ENCODE peak calls at places on chromosomes 5 and 9, in five cellular contexts. U is HCT116, T is HepG2, Z is IMR-90, K is K562. D is an unnamed sample.

GRCh38 chr5:53350991-53351770 is 129.2 kb upstream of the FST start:
- DNase-seq in T (no peak), U (no peak), K (no peak), Z (peak), D (no peak)

GRCh38 chr9:105834404-105834803 is 140.1 kb downstream of the TMEM38B start:
- DNase-seq in K (no peak), U (no peak), T (no peak), Z (no peak), D (no peak)

GRCh38 chr9:99076483-99077171 is 28.3 kb upstream of the TGFBR1 start:
- DNase-seq in K (peak), U (no peak), T (no peak), Z (no peak), D (no peak)

GRCh38 chr9:132369421-132369820 is 14.6 kb upstream of the SETX start:
- DNase-seq in Z (no peak), U (no peak), K (no peak), T (no peak), D (no peak)

GRCh38 chr5:163963881-163964280 is 458.5 kb downstream of the MAT2B start:
- DNase-seq in K (no peak), Z (no peak), T (no peak), U (no peak), D (no peak)

GRCh38 chr9:69229367-69229766 is 55.3 kb downstream of the TJP2 start:
- DNase-seq in U (no peak), T (no peak), Z (no peak), K (no peak), D (no peak)

GRCh38 chr5:148912714-148913398 is 86.4 kb downstream of the ADRB2 start:
- DNase-seq in U (peak), Z (peak), T (peak), K (no peak), D (peak)

GRCh38 chr9:129469188-129469987 is 151.5 kb downstream of the C9orf50 start:
- DNase-seq in T (no peak), K (no peak), U (no peak), Z (no peak), D (peak)

GRCh38 chr5:79025054-79025465 is 40.0 kb upstream of the ARSB start:
- DNase-seq in U (peak), T (peak), K (peak), Z (peak), D (peak)

GRCh38 chr9:87267701-87268100 is 230.0 kb upstream of the DAPK1 start:
- DNase-seq in Z (no peak), U (no peak), K (no peak), T (no peak), D (no peak)

GRCh38 chr9:105475302-105475701 is 27.5 kb downstream of the FSD1L start:
- DNase-seq in Z (peak), T (peak), K (no peak), U (no peak), D (peak)

GRCh38 chr5:77876862-77877502 is 100.8 kb upstream of the TBCA start:
- DNase-seq in Z (peak), T (no peak), U (no peak), K (no peak), D (no peak)

GRCh38 chr5:123367739-123368138 is 55.5 kb downstream of the CEP120 start:
- DNase-seq in T (no peak), U (no peak), K (no peak), Z (peak), D (peak)

GRCh38 chr5:5198815-5199214 is 58.7 kb downstream of the ADAMTS16 start:
- DNase-seq in K (no peak), Z (no peak), U (no peak), T (no peak), D (no peak)

GRCh38 chr5:139733698-139734491 is 61.7 kb upstream of the PSD2 start:
- DNase-seq in T (peak), U (no peak), Z (no peak), K (no peak), D (no peak)

GRCh38 chr9:129138476-129139232 is 27.4 kb downstream of the PTPA start:
- DNase-seq in K (no peak), T (no peak), U (no peak), Z (peak), D (no peak)

GRCh38 chr9:97911970-97912369 is 10.3 kb downstream of the TRMO start:
- DNase-seq in Z (no peak), T (no peak), U (no peak), K (no peak), D (no peak)

GRCh38 chr5:157680239-157680638 is 8.9 kb downstream of the C5orf52 start:
- DNase-seq in T (no peak), U (no peak), K (no peak), Z (no peak), D (no peak)

GRCh38 chr9:106745457-106745856 is 117.5 kb upstream of the ZNF462 start:
- DNase-seq in U (no peak), K (no peak), T (no peak), Z (no peak), D (no peak)

GRCh38 chr5:90542827-90543519 is 13.6 kb upstream of the LYSMD3 start:
- DNase-seq in Z (no peak), T (no peak), K (no peak), U (no peak), D (no peak)

GRCh38 chr5:6827815-6828214 is 114.6 kb downstream of the TENT4A start:
- DNase-seq in T (no peak), U (no peak), Z (no peak), K (no peak), D (no peak)

GRCh38 chr9:106284300-106284699 is 578.7 kb upstream of the ZNF462 start:
- DNase-seq in Z (no peak), U (no peak), T (no peak), K (no peak), D (no peak)

GRCh38 chr5:32233696-32234447 is 59.8 kb upstream of the GOLPH3 start:
- DNase-seq in U (no peak), Z (peak), K (no peak), T (peak), D (peak)

GRCh38 chr9:130254753-130255637 is 10.6 kb upstream of the HMCN2 start:
- DNase-seq in Z (no peak), U (no peak), T (no peak), K (no peak), D (no peak)

GRCh38 chr9:86843182-86843581 is 104.1 kb downstream of the GAS1 start:
- DNase-seq in K (no peak), Z (peak), T (no peak), U (no peak), D (no peak)

GRCh38 chr9:36968574-36969215 is 65.4 kb downstream of the PAX5 start:
- DNase-seq in U (no peak), Z (no peak), K (no peak), T (no peak), D (no peak)

GRCh38 chr5:128109138-128109537 is 25.6 kb downstream of the SLC12A2 start:
- DNase-seq in Z (no peak), T (no peak), U (no peak), K (no peak), D (no peak)

GRCh38 chr5:118095100-118095499 is 893.2 kb downstream of the DTWD2 start:
- DNase-seq in U (no peak), Z (no peak), K (no peak), T (no peak), D (no peak)

GRCh38 chr9:124659099-124659659 is 111.9 kb downstream of the NR6A1 start:
- DNase-seq in K (peak), T (peak), U (no peak), Z (peak), D (peak)

GRCh38 chr9:121220996-121221671 is 19.5 kb upstream of the RAB14 start:
- DNase-seq in K (no peak), T (no peak), U (no peak), Z (no peak), D (no peak)

GRCh38 chr5:71681282-71681681 is 37.8 kb upstream of the CARTPT start:
- DNase-seq in T (no peak), Z (no peak), U (no peak), K (no peak), D (no peak)

GRCh38 chr9:28456886-28457285 is 883.6 kb upstream of the C9orf72 start:
- DNase-seq in U (no peak), Z (no peak), K (no peak), T (no peak), D (no peak)

GRCh38 chr5:27830551-27830950 is 792.2 kb upstream of the CDH9 start:
- DNase-seq in U (no peak), Z (no peak), K (no peak), T (no peak), D (peak)

GRCh38 chr9:4904322-4905134 is 80.5 kb upstream of the JAK2 start:
- DNase-seq in K (no peak), Z (peak), T (no peak), U (no peak), D (peak)

GRCh38 chr9:23766613-23767012 is 59.4 kb downstream of the ELAVL2 start:
- DNase-seq in Z (no peak), T (no peak), U (no peak), K (no peak), D (no peak)

GRCh38 chr5:161498531-161498930 is 48.0 kb downstream of the GABRB2 start:
- DNase-seq in K (no peak), U (no peak), Z (no peak), T (no peak), D (no peak)

GRCh38 chr5:68217476-68217984 is 2.0 kb downstream of the PIK3R1 start:
- DNase-seq in T (no peak), U (no peak), Z (peak), K (no peak), D (no peak)

DNA sequence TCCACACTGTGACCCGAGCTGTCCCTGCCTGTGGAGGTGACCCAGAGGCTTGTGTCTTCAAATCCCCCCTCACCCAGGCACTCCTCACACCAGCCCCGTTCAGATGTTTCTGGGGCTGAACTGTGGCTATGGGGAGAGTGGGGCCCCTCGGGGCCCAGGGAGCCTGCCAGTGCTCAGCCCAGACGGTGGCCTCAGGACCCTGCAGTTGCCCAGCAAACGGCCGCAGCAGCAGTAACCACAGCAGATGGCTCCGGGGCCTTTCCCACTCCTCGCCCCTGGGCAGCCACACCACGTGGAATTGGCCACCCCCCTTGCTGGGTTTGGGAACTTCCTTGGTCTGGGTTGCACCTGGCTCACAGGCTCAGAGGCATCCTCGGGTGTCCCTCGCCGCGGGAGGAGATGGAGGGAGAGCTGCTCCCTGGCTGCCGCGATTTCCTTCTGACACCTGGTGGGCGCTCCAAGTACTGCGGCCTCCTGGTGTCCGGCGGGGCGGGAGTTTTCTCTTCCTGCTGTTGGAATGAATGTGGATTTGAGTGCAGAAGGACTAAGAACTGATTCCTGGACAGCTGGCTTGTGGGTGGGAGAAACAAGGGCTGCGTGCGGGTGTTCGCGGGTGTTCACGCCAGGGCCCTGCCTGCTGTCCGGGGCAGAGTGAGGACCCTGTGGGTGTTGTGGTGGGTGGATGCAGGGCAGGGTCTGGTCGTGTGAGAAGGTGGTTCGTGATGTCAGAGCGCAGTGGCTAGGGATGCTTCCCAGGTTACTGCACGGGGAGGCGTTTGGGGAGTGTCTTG is 97.5 kb downstream of the COL5A1 start:
- DNase-seq in Z (peak), K (peak), U (peak), T (peak), D (peak)
- TF ChIP-seq CEBPB in Z (no peak), K (no peak), U (no peak), T (no peak), D (no peak)

GRCh38 chr9:7121055-7121454 is 363.3 kb downstream of the KDM4C start:
- DNase-seq in Z (no peak), T (no peak), U (no peak), K (peak), D (no peak)

GRCh38 chr9:7121664-7122063 is 363.9 kb downstream of the KDM4C start:
- DNase-seq in T (no peak), U (no peak), K (no peak), Z (no peak), D (no peak)

GRCh38 chr9:7117676-7118561 is 360.1 kb downstream of the KDM4C start:
- DNase-seq in T (no peak), K (no peak), U (no peak), Z (peak), D (no peak)

GRCh38 chr9:7119612-7120011 is 361.8 kb downstream of the KDM4C start:
- DNase-seq in T (no peak), U (no peak), K (no peak), Z (no peak), D (no peak)

DNA sequence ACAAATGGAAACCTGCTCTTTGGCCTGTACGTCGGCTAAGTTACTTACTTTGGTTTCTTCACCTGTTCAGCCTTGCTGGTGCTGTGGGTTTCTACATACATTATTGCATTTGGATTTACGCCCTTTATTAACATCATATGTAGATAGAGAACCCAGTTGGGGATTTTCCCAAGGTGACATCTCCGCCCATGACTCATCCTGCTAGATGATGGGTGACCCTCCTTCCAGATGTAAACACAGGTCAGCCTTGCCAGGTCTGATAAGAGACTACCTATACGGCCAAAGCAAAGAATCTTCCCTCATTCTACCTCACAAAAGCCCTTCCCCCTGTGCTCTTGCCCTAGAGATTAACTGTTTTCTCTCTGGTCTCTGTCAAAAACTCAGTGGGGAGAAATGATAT is 360.9 kb downstream of the KDM4C start:
- DNase-seq in T (no peak), K (peak), U (no peak), Z (no peak), D (no peak)
- TF ChIP-seq CEBPB in T (no peak), K (no peak), U (no peak), Z (no peak), D (no peak)

GRCh38 chr9:137293482-137294090 is 8.5 kb downstream of the NRARP start:
- DNase-seq in K (no peak), T (no peak), Z (no peak), U (no peak), D (no peak)

GRCh38 chr9:137295313-137296213 is 6.5 kb downstream of the NRARP start:
- DNase-seq in U (no peak), T (no peak), Z (no peak), K (peak), D (peak)

GRCh38 chr9:137294091-137294683 is 7.9 kb downstream of the NRARP start:
- DNase-seq in Z (peak), U (peak), K (peak), T (peak), D (peak)

GRCh38 chr9:137296214-137297059 is 5.6 kb downstream of the NRARP start:
- DNase-seq in K (no peak), Z (peak), U (no peak), T (no peak), D (peak)

GRCh38 chr9:137294684-137295312 is 7.3 kb downstream of the NRARP start:
- DNase-seq in U (no peak), Z (peak), K (no peak), T (no peak), D (no peak)
- TF ChIP-seq CEBPB in U (no peak), Z (no peak), K (no peak), T (no peak), D (no peak)

DNA sequence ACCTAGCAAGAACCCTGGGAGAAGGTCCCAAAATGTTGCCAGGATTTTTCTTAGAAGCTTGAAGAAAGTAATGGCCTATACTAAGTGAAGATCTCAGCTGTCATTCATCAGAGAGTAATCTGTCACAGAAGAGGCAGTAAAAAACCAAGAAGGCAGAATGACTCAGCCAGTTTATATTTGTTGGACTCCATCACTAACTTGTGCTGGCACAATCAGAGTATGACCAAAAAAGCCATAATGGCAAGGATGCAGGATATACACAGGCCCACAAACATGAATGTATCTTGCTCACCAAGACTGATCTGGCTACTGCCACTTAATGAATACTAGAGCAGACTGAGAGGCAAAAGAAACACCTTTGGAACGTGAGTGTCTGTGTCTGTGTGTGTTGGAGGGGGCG is 104.0 kb upstream of the POU5F2 start:
- DNase-seq in Z (no peak), T (no peak), K (no peak), U (no peak), D (no peak)
- TF ChIP-seq CEBPB in Z (no peak), T (no peak), K (no peak), U (no peak), D (no peak)

GRCh38 chr9:122837266-122837850 is 9.0 kb upstream of the PDCL start:
- DNase-seq in K (no peak), U (no peak), Z (no peak), T (no peak), D (no peak)

GRCh38 chr9:122832194-122832593 is 3.8 kb upstream of the PDCL start:
- DNase-seq in Z (no peak), U (no peak), K (no peak), T (no peak), D (no peak)

GRCh38 chr9:122835313-122835731 is 6.9 kb upstream of the PDCL start:
- DNase-seq in Z (no peak), T (peak), U (no peak), K (no peak), D (no peak)
- TF ChIP-seq CEBPB in Z (no peak), T (no peak), U (no peak), K (no peak), D (no peak)

DNA sequence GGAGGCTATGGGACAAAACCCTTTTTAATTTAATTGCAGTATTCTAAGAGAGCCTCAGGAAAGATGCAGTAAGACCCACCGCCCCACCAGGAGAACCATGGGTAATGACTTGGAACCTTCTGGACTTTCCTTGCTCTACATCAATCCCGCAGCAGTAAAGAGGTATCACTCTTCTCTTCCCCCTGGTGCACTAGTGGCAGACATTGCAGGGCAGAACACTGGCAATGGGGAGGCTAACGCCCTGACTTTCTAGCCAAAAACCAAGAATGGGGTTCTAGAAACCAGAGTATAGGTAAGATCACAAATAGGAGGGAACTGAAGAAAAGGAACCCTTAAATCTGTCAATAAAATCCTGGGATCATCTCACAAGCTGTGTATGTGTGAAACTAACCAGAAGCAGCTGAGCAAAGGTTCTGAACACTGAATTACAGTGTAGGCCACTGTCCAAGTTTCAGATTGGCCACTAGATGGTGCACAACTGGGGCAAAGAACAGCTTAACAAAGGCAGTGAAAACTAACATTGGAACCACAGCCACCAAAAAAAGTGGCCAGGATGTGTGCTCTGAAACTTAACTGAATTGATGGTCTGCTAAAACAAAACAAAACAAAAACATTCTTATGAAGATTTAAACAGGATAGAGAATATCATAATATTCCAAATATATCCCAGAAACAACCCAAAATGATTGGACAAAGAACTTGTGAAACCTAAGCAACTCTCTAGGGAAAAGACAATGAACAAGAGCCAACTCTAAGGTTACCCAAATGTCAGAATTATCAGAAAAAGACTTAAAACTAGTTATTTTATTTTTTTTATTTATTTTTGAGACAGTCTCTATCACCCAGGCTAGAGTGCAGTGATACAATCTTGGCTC is 6.6 kb upstream of the FAM151B start:
- DNase-seq in K (peak), T (peak), Z (peak), U (peak), D (peak)
- TF ChIP-seq CEBPB in K (no peak), T (no peak), Z (no peak), U (no peak), D (no peak)

GRCh38 chr9:136090768-136091581 is 4.1 kb downstream of the NACC2 start:
- DNase-seq in Z (no peak), T (no peak), K (no peak), U (no peak), D (no peak)

GRCh38 chr9:136090060-136090735 is 4.9 kb downstream of the NACC2 start:
- DNase-seq in T (no peak), Z (no peak), K (no peak), U (no peak), D (no peak)

GRCh38 chr9:136088939-136089696 is 6.0 kb downstream of the NACC2 start:
- DNase-seq in K (peak), Z (no peak), T (no peak), U (no peak), D (no peak)

GRCh38 chr9:136088481-136088938 is 6.6 kb downstream of the NACC2 start:
- DNase-seq in Z (no peak), T (no peak), K (peak), U (no peak), D (no peak)

GRCh38 chr9:136089697-136090045 is 5.4 kb downstream of the NACC2 start:
- DNase-seq in T (no peak), U (no peak), Z (peak), K (peak), D (no peak)
- TF ChIP-seq CEBPB in T (no peak), U (no peak), Z (no peak), K (no peak), D (no peak)

DNA sequence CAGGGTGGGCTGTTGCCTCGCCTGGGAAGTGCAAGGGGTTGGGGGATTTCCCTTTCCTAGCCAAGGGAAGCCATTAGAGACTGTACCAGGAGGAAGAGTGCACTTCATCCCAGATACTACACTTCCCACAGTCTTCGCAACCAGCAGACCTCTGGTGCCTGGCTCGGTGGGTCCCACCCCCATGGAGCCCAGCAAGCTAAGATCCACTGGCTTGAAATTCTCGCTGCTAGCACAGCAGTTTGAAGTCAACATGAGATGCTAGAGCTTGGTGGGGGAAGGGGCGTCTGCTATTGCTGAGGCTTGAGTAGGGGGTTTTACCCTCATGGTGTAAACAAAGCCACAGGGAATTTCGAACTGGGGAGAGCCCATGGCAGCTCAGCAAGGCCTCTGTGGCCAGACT is 586.4 kb downstream of the HTR1A start:
- DNase-seq in T (no peak), U (no peak), K (no peak), Z (no peak), D (no peak)
- TF ChIP-seq CEBPB in T (no peak), U (no peak), K (no peak), Z (no peak), D (no peak)